ENCODE peak calls at places on chromosomes 13 and 19, in five cellular contexts. One of them, this sample, is unnamed.

GRCh38 chr13:44906758-44907157 is 82.5 kb downstream of the NUFIP1 start:
- DNase-seq in stomach: peak
- DNase-seq in transverse colon: peak
- DNase-seq in upper lobe of left lung: no peak
- DNase-seq in spleen: no peak
- DNase-seq in this sample: no peak

GRCh38 chr13:23380534-23380933 is 53.0 kb downstream of the SACS start:
- DNase-seq in stomach: no peak
- DNase-seq in transverse colon: no peak
- DNase-seq in upper lobe of left lung: no peak
- DNase-seq in spleen: no peak
- DNase-seq in this sample: no peak

GRCh38 chr13:80783926-80784325 is 443.0 kb upstream of the SPRY2 start:
- DNase-seq in stomach: no peak
- DNase-seq in transverse colon: no peak
- DNase-seq in upper lobe of left lung: no peak
- DNase-seq in spleen: no peak
- DNase-seq in this sample: no peak

GRCh38 chr13:52160053-52160452 is 656 bp upstream of the NEK3 start:
- DNase-seq in stomach: no peak
- DNase-seq in transverse colon: no peak
- DNase-seq in upper lobe of left lung: no peak
- DNase-seq in spleen: no peak
- DNase-seq in this sample: no peak

GRCh38 chr19:19459707-19460251 is 54.3 kb downstream of the GATAD2A start:
- DNase-seq in stomach: peak
- DNase-seq in transverse colon: peak
- DNase-seq in upper lobe of left lung: no peak
- DNase-seq in spleen: peak
- DNase-seq in this sample: no peak

GRCh38 chr19:33290082-33290815 is 12.1 kb downstream of the CEBPA start:
- DNase-seq in stomach: no peak
- DNase-seq in transverse colon: no peak
- DNase-seq in upper lobe of left lung: peak
- DNase-seq in spleen: peak
- DNase-seq in this sample: no peak

GRCh38 chr13:44393391-44393790 is 19.8 kb downstream of the SERP2 start:
- DNase-seq in stomach: peak
- DNase-seq in transverse colon: peak
- DNase-seq in upper lobe of left lung: no peak
- DNase-seq in spleen: no peak
- DNase-seq in this sample: no peak

GRCh38 chr13:37409756-37410155 is 188.8 kb downstream of the POSTN start:
- DNase-seq in stomach: no peak
- DNase-seq in transverse colon: no peak
- DNase-seq in upper lobe of left lung: no peak
- DNase-seq in spleen: no peak
- DNase-seq in this sample: no peak

GRCh38 chr19:3625996-3626472 is 556 bp downstream of the CACTIN start:
- DNase-seq in stomach: no peak
- DNase-seq in transverse colon: no peak
- DNase-seq in upper lobe of left lung: no peak
- DNase-seq in spleen: no peak
- DNase-seq in this sample: no peak

GRCh38 chr13:100290165-100290801 is 201.4 kb downstream of the PCCA start:
- DNase-seq in stomach: no peak
- DNase-seq in transverse colon: no peak
- DNase-seq in upper lobe of left lung: no peak
- DNase-seq in spleen: no peak
- DNase-seq in this sample: no peak

GRCh38 chr13:103788061-103788652 is 721.9 kb upstream of the SLC10A2 start:
- DNase-seq in stomach: no peak
- DNase-seq in transverse colon: no peak
- DNase-seq in upper lobe of left lung: no peak
- DNase-seq in spleen: no peak
- DNase-seq in this sample: no peak

GRCh38 chr13:68666774-68667397 is 1436.8 kb upstream of the PCDH9 start:
- DNase-seq in stomach: no peak
- DNase-seq in transverse colon: no peak
- DNase-seq in upper lobe of left lung: no peak
- DNase-seq in spleen: no peak
- DNase-seq in this sample: no peak

GRCh38 chr13:33561627-33562026 is 256.3 kb upstream of the RFC3 start:
- DNase-seq in stomach: no peak
- DNase-seq in transverse colon: no peak
- DNase-seq in upper lobe of left lung: no peak
- DNase-seq in spleen: no peak
- DNase-seq in this sample: no peak

GRCh38 chr13:65909501-65909900 is 1320.6 kb downstream of the PCDH9 start:
- DNase-seq in stomach: no peak
- DNase-seq in transverse colon: no peak
- DNase-seq in upper lobe of left lung: peak
- DNase-seq in spleen: no peak
- DNase-seq in this sample: no peak

GRCh38 chr19:13797058-13797440 is 1.8 kb downstream of the ZSWIM4 start:
- DNase-seq in stomach: no peak
- DNase-seq in transverse colon: no peak
- DNase-seq in upper lobe of left lung: no peak
- DNase-seq in spleen: no peak
- DNase-seq in this sample: no peak

GRCh38 chr19:10747271-10747670 is 29.4 kb downstream of the DNM2 start:
- DNase-seq in stomach: peak
- DNase-seq in transverse colon: peak
- DNase-seq in upper lobe of left lung: no peak
- DNase-seq in spleen: no peak
- DNase-seq in this sample: no peak

GRCh38 chr19:45650722-45651121 is 11.5 kb upstream of the EML2 start:
- DNase-seq in stomach: no peak
- DNase-seq in transverse colon: no peak
- DNase-seq in upper lobe of left lung: no peak
- DNase-seq in spleen: no peak
- DNase-seq in this sample: no peak

GRCh38 chr13:75494491-75494890 is 12.5 kb upstream of the TBC1D4 start:
- DNase-seq in stomach: no peak
- DNase-seq in transverse colon: no peak
- DNase-seq in upper lobe of left lung: no peak
- DNase-seq in spleen: no peak
- DNase-seq in this sample: no peak

GRCh38 chr13:29523199-29523931 is 72.1 kb downstream of the SLC7A1 start:
- DNase-seq in stomach: no peak
- DNase-seq in transverse colon: no peak
- DNase-seq in upper lobe of left lung: no peak
- DNase-seq in spleen: peak
- DNase-seq in this sample: no peak

GRCh38 chr13:106212436-106213010 is 322.9 kb downstream of the EFNB2 start:
- DNase-seq in stomach: no peak
- DNase-seq in transverse colon: no peak
- DNase-seq in upper lobe of left lung: no peak
- DNase-seq in spleen: no peak
- DNase-seq in this sample: no peak

GRCh38 chr13:100454876-100455275 is 133.7 kb downstream of the GGACT start:
- DNase-seq in stomach: no peak
- DNase-seq in transverse colon: no peak
- DNase-seq in upper lobe of left lung: no peak
- DNase-seq in spleen: no peak
- DNase-seq in this sample: no peak

DNA sequence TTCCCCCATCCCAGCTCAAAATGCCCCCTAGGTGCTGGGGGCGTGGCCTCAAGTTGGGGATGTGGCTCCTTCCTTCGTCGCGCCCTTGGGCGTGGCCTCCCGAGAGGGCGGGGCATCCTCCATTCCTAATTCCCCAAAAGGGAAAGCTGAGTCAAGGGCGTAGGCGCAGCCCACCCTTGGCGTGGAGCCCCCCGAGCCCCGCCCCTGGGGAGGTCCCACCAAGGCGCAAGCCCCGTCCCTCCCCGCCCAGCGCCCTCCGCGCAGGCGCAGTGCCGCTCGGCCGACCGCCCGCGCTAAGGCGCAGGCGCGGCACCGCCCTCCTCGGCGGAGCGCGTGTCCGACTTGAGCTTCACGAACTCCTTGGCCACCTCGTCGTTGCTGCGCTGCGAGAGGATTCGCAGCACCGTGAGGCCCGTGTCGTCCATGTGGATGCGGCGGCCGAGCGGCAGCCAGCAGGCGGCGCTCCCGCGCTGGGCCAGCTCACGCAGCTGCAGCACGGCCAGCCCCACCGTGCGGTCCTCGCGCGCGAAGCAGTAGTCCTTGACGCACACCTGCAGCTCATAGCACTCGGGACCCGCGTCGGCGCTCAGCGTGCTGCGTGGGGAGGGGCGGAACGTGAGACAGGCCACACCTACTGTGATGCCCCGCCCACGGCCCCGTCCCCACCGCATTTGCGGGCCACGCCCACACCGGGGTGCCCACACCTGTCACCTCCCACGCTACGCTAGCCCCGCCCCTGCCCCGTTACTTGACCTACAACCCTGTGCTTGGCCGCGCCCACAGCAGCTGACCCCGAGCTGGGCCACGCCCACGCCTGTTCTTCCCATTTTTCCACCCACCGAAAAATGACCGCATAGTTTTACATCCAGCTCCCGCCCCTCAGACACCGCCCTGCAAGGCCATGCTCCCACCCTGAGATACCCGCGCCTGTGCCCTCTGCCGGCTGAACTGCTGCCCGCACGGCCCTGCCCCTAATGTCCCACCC is 50.6 kb downstream of the COLGALT1 start:
- DNase-seq in stomach: peak
- DNase-seq in transverse colon: peak
- DNase-seq in upper lobe of left lung: peak
- DNase-seq in spleen: peak
- DNase-seq in this sample: no peak
- TF ChIP-seq POLR2A in stomach: no peak
- TF ChIP-seq POLR2A in transverse colon: no peak
- TF ChIP-seq POLR2A in upper lobe of left lung: no peak
- TF ChIP-seq POLR2A in spleen: no peak
- TF ChIP-seq POLR2A in this sample: no peak

GRCh38 chr19:41447732-41448332 is 4.9 kb downstream of the ERICH4 start:
- DNase-seq in stomach: no peak
- DNase-seq in transverse colon: no peak
- DNase-seq in upper lobe of left lung: no peak
- DNase-seq in spleen: no peak
- DNase-seq in this sample: no peak
- TF ChIP-seq POLR2AphosphoS5 in stomach: no peak
- TF ChIP-seq POLR2AphosphoS5 in transverse colon: no peak
- TF ChIP-seq POLR2AphosphoS5 in upper lobe of left lung: no peak
- TF ChIP-seq POLR2AphosphoS5 in spleen: no peak
- TF ChIP-seq POLR2AphosphoS5 in this sample: no peak

GRCh38 chr19:5031231-5032100 is 62.6 kb downstream of the KDM4B start:
- DNase-seq in stomach: peak
- DNase-seq in transverse colon: peak
- DNase-seq in upper lobe of left lung: peak
- DNase-seq in spleen: peak
- DNase-seq in this sample: peak
- TF ChIP-seq POLR2A in stomach: no peak
- TF ChIP-seq POLR2A in transverse colon: no peak
- TF ChIP-seq POLR2A in upper lobe of left lung: no peak
- TF ChIP-seq POLR2A in spleen: no peak
- TF ChIP-seq POLR2A in this sample: no peak

DNA sequence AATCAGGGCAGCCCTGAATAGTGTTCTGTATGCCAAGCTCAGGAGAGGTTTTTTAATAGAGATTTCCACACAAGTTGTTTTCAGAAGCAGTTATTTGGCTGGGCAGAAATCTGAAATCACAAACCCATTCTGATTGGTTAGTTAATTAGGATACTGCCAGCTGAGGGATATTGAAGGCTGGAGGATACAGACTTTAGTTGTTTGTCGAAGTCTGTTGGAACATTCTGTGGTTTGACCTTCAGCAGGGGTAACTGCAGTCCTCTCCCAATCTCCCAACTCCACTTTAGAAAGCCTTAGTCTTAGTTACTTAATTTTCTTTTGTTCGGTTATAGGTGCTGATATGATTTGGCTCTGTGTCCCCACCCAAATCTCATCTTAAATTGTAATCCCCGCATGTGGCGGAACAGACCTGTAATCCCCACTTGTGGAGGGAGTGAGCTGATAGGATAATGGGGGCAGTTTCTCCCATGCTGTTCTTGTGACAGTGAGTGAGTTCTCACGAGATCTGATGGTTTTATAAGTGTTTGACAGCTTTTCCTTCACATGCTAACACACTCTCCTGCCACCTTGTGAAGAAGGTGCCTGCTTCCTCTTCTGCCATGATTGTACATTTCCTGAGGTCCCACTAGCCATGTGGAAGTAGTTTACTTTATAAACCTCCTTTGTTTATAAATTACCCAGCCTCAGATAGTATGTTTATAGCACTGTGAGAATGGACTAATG is 169.2 kb downstream of the GPC5 start:
- DNase-seq in stomach: no peak
- DNase-seq in transverse colon: no peak
- DNase-seq in upper lobe of left lung: no peak
- DNase-seq in spleen: no peak
- DNase-seq in this sample: no peak
- TF ChIP-seq POLR2AphosphoS5 in stomach: no peak
- TF ChIP-seq POLR2AphosphoS5 in transverse colon: no peak
- TF ChIP-seq POLR2AphosphoS5 in upper lobe of left lung: no peak
- TF ChIP-seq POLR2AphosphoS5 in spleen: no peak
- TF ChIP-seq POLR2AphosphoS5 in this sample: no peak